ENCODE peak calls at places on chromosome 5, in nine cellular contexts. F is pancreas, I is PC-3, T is aorta, A is lower lobe of right lung, W is fibroblast of lung, K is endothelial cell of umbilical vein, M is right lobe of liver, X is coronary artery. Y is an unnamed sample.

GRCh38 chr5:138753794-138754698 is 821 bp downstream of the CTNNA1 start:
- DNase-seq in F (peak; percentile 90), I (peak; percentile 78), T (peak; percentile 97), A (peak; percentile 96), W (peak; percentile 93), K (peak; percentile 91), M (peak; percentile 94), X (peak; percentile 92), Y (peak; percentile 84)

GRCh38 chr5:78509884-78510769 is 138.4 kb downstream of the LHFPL2 start:
- DNase-seq in F (peak; percentile 75), I (peak; percentile 55), T (peak; percentile 91), A (peak; percentile 87), W (no peak), K (peak; percentile 60), M (peak; percentile 88), X (peak; percentile 81), Y (no peak)

GRCh38 chr5:61450880-61451279 is 118.8 kb downstream of the ZSWIM6 start:
- DNase-seq in F (peak; percentile 16), I (peak; percentile 7), T (no peak), A (no peak), W (peak; percentile 73), K (peak; percentile 83), M (no peak), X (no peak), Y (peak; percentile 66)

GRCh38 chr5:92991681-92992472 is 589.1 kb downstream of the NR2F1-AS1 start:
- DNase-seq in F (no peak), I (peak; percentile 20), T (no peak), A (no peak), W (peak; percentile 12), K (peak; percentile 74), M (no peak), X (no peak), Y (no peak)

GRCh38 chr5:120695368-120695880 is 231.3 kb downstream of the PRR16 start:
- DNase-seq in F (no peak), I (no peak), T (no peak), A (no peak), W (no peak), K (no peak), M (no peak), X (no peak), Y (no peak)

GRCh38 chr5:178428341-178429155 is 161.6 kb downstream of the COL23A1 start:
- DNase-seq in F (peak; percentile 42), I (no peak), T (no peak), A (peak; percentile 45), W (no peak), K (no peak), M (no peak), X (peak; percentile 64), Y (no peak)

GRCh38 chr5:72302171-72302570 is 17.9 kb downstream of the MRPS27 start:
- DNase-seq in F (no peak), I (no peak), T (no peak), A (no peak), W (no peak), K (no peak), M (no peak), X (no peak), Y (no peak)

GRCh38 chr5:38650540-38651275 is 94.3 kb upstream of the LIFR start:
- DNase-seq in F (no peak), I (peak; percentile 74), T (no peak), A (no peak), W (peak; percentile 29), K (peak; percentile 92), M (no peak), X (no peak), Y (peak; percentile 37)

GRCh38 chr5:93924628-93925027 is 183.2 kb upstream of the POU5F2 start:
- DNase-seq in F (no peak), I (no peak), T (no peak), A (no peak), W (no peak), K (no peak), M (no peak), X (no peak), Y (no peak)

GRCh38 chr5:136087961-136088871 is 44.4 kb upstream of the SMAD5 start:
- DNase-seq in F (peak; percentile 60), I (no peak), T (peak; percentile 87), A (peak; percentile 65), W (peak; percentile 47), K (peak; percentile 52), M (peak; percentile 74), X (no peak), Y (no peak)

GRCh38 chr5:168433982-168434381 is 52.3 kb upstream of the RARS1 start:
- DNase-seq in F (no peak), I (no peak), T (no peak), A (no peak), W (no peak), K (no peak), M (no peak), X (no peak), Y (no peak)

GRCh38 chr5:16483361-16483760 is 17.8 kb upstream of the ZNF622 start:
- DNase-seq in F (no peak), I (peak; percentile 94), T (no peak), A (no peak), W (no peak), K (no peak), M (no peak), X (no peak), Y (no peak)

GRCh38 chr5:83927140-83927733 is 206.6 kb upstream of the HAPLN1 start:
- DNase-seq in F (peak; percentile 60), I (peak; percentile 79), T (peak; percentile 80), A (peak; percentile 51), W (peak; percentile 70), K (peak; percentile 75), M (peak; percentile 30), X (peak; percentile 75), Y (peak; percentile 66)

GRCh38 chr5:44774279-44774880 is 34.4 kb upstream of the MRPS30 start:
- DNase-seq in F (peak; percentile 10), I (peak; percentile 81), T (no peak), A (no peak), W (peak; percentile 85), K (peak; percentile 48), M (no peak), X (no peak), Y (peak; percentile 67)

GRCh38 chr5:56310711-56311204 is 77.6 kb upstream of the ANKRD55 start:
- DNase-seq in F (no peak), I (no peak), T (no peak), A (no peak), W (peak; percentile 39), K (no peak), M (no peak), X (no peak), Y (peak; percentile 12)
- H3K27ac ChIP-seq in F (peak overlapping the region; percentile 61), I (no peak overlapping the region), T (no peak overlapping the region), A (no peak overlapping the region), W (no peak overlapping the region), K (no peak overlapping the region), M (no peak overlapping the region), X (no peak overlapping the region), Y (no peak overlapping the region)

DNA sequence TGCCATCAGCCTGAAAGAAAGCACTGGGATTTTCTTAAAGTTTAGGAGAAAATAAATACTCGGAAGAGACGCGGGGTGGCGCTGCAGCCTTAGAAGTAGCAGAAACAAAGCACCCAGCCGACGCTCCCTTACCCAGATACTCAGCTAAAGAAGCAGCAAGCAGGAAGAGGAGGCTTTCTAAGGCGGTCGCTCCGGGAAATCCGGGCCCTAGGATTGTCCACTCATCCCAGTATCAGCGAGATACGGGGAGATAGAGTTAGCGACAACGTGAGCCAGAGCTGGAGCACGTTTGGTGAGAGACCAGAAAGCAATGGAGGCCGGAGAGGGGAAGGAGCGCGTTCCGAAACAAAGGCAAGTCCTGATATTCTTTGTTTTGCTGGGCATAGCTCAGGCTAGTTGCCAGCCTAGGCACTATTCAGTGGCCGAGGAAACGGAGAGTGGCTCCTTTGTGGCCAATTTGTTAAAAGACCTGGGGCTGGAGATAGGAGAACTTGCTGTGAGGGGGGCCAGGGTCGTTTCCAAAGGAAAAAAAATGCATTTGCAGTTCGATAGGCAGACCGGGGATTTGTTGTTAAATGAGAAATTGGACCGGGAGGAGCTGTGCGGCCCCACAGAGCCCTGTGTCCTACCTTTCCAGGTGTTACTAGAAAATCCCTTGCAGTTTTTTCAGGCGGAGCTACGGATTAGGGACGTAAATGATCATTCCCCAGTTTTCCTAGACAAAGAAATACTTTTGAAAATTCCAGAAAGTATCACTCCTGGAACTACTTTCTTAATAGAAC is at the start of gene PCDHB2:
- DNase-seq in F (no peak), I (peak; percentile 81), T (no peak), A (no peak), W (peak; percentile 56), K (peak; percentile 21), M (no peak), X (no peak), Y (peak; percentile 94)
- H3K27ac ChIP-seq in F (no peak within 1 kb of the TSS), I (no peak within 1 kb of the TSS), T (no peak within 1 kb of the TSS), A (peak within 1 kb of the TSS; percentile 8), W (no peak within 1 kb of the TSS), K (no peak within 1 kb of the TSS), M (no peak within 1 kb of the TSS), X (no peak within 1 kb of the TSS), Y (peak within 1 kb of the TSS; percentile 85)

DNA sequence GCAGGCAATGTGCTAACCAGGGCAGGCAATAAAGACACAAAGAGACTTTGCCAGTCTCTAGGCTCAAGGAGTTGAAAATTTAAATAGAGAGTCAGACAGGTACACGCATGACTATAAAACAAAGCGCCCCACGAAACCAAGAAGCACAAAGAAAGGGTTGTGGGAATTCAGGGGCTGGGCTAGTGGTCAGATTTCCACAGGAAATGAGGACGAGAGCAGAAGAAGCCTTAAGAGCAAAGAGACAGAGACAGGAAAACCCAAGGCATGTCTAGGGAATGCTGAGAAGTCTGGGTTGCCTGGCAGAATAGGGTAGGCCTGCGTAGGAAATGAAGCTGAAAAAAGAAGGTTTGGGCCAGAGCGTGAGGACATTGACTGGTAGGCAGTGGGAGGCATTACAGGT is 51.6 kb downstream of the SLC1A3 start:
- DNase-seq in F (no peak), I (no peak), T (no peak), A (no peak), W (no peak), K (no peak), M (no peak), X (no peak), Y (no peak)
- H3K27ac ChIP-seq in F (peak overlapping the region; percentile 78), I (peak overlapping the region; percentile 96), T (no peak overlapping the region), A (peak overlapping the region; percentile 60), W (peak overlapping the region; percentile 86), K (no peak overlapping the region), M (no peak overlapping the region), X (no peak overlapping the region), Y (peak overlapping the region; percentile 76)

DNA sequence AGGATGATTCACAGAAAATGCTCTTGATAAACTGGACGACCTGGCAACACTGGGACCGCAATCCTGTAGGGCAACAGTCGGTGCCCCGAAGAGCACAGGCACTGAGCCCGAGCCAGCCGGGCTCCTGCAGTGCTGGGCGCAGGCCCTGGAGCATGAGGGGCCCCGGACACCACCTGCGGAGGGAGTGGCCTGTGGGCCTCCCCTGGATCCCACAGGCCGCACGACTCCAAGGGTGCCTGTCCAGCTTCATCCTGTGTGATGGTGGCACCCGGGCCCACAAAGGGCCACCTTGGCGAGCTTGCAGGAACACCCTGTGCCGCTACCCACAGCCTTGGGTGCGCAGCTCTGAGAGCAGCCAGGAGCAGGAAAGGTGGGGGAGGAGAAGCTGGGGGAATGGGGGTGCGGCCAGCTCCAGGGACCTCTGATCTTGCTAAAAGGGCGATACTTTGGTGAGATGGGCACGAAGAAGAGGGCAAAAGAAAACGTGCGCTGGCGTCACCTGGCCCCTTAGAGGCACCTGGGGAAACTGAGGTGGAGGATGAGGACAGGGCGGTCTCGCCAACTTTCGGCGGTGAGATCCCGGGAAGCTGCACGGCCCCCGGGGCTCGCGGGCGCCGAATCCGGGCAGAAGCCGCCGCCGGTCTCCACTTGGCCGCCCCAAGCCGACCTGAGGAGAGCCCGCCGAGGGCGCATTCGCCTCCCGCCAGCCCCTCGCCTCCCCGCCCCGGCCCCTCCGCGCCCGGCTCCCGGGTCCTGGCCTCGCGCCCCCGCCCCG is 715 bp downstream of the TBC1D9B start:
- DNase-seq in F (peak; percentile 39), I (peak; percentile 7), T (peak; percentile 82), A (peak; percentile 60), W (peak; percentile 14), K (peak; percentile 26), M (peak; percentile 43), X (no peak), Y (peak; percentile 12)
- H3K27ac ChIP-seq in F (peak overlapping the region; percentile 41), I (no peak overlapping the region), T (no peak overlapping the region), A (peak overlapping the region; percentile 65), W (peak overlapping the region; percentile 39), K (no peak overlapping the region), M (peak overlapping the region; percentile 36), X (peak overlapping the region; percentile 58), Y (no peak overlapping the region)